ENCODE peak calls at places on chromosomes 6 and 20, in ten cellular contexts. H is GM10248; F is coronary artery; J is body of pancreas; C is CD8-positive, alpha-beta T cell; M is type B pancreatic cell; U is prostate gland; D is fibroblast of the aortic adventitia; N is AG04450; S is fibroblast of mammary gland. P is an unnamed sample.

GRCh38 chr20:62274332-62275262 is 28.2 kb upstream of the ADRM1 start:
- DNase-seq in S (no peak), M (no peak), J (no peak), N (no peak), U (no peak), F (no peak), D (no peak), H (no peak), C (no peak), P (no peak)

GRCh38 chr6:53506872-53507271 is 38.0 kb downstream of the GCLC start:
- DNase-seq in C (no peak), U (no peak), H (no peak), S (no peak), J (no peak), D (no peak), N (no peak), F (no peak), M (no peak), P (no peak)

GRCh38 chr6:89582669-89583325 is 55.8 kb downstream of the LYRM2 start:
- DNase-seq in D (no peak), H (no peak), M (no peak), J (no peak), F (no peak), S (peak), U (no peak), N (no peak), C (no peak), P (no peak)

GRCh38 chr6:88705601-88706000 is 257.8 kb downstream of the RNGTT start:
- DNase-seq in U (no peak), H (peak), F (no peak), N (no peak), M (no peak), D (no peak), J (no peak), C (no peak), S (no peak), P (no peak)

GRCh38 chr20:51426879-51427624 is 115.5 kb downstream of the NFATC2 start:
- DNase-seq in N (no peak), S (no peak), D (no peak), U (no peak), C (no peak), M (no peak), H (no peak), J (no peak), F (no peak), P (no peak)

GRCh38 chr6:138691595-138692057 is 81.9 kb upstream of the CCDC28A start:
- DNase-seq in S (peak), N (peak), M (no peak), F (no peak), D (peak), C (no peak), U (peak), J (peak), H (no peak), P (peak)

GRCh38 chr20:38224534-38224933 is 36.0 kb downstream of the KIAA1755 start:
- DNase-seq in J (no peak), F (no peak), D (no peak), N (no peak), M (no peak), C (no peak), U (no peak), S (no peak), H (no peak), P (no peak)

GRCh38 chr6:5981274-5982026 is 25.3 kb downstream of the NRN1 start:
- DNase-seq in H (no peak), U (no peak), N (no peak), J (no peak), D (peak), F (no peak), M (no peak), S (peak), C (no peak), P (no peak)

GRCh38 chr20:58575776-58576589 is 60.8 kb upstream of the APCDD1L start:
- DNase-seq in N (no peak), M (no peak), H (no peak), S (no peak), C (no peak), J (no peak), D (no peak), U (no peak), F (no peak), P (no peak)

GRCh38 chr6:145206247-145206907 is 528.9 kb downstream of the EPM2A start:
- DNase-seq in U (no peak), N (no peak), H (no peak), C (no peak), D (peak), J (no peak), F (no peak), S (peak), M (no peak), P (no peak)

GRCh38 chr6:44110005-44110681 is 17.1 kb downstream of the MRPL14 start:
- DNase-seq in F (no peak), M (no peak), U (no peak), D (no peak), S (no peak), H (no peak), N (no peak), J (no peak), C (no peak), P (no peak)

GRCh38 chr6:157779705-157780604 is 43.1 kb upstream of the SNX9 start:
- DNase-seq in H (no peak), F (no peak), C (no peak), U (no peak), J (no peak), M (no peak), N (no peak), S (peak), D (peak), P (no peak)

GRCh38 chr20:13771853-13772453 is 12.8 kb downstream of the ESF1 start:
- DNase-seq in D (peak), S (peak), J (no peak), M (no peak), C (no peak), F (no peak), U (no peak), H (peak), N (no peak), P (no peak)

GRCh38 chr6:46541556-46541955 is 50.3 kb upstream of the RCAN2 start:
- DNase-seq in S (no peak), M (no peak), C (no peak), H (no peak), J (no peak), D (no peak), F (no peak), N (no peak), U (no peak), P (no peak)

GRCh38 chr6:84728602-84729001 is 35.8 kb downstream of the TBX18 start:
- DNase-seq in F (no peak), H (no peak), D (no peak), C (no peak), U (no peak), N (no peak), S (peak), M (no peak), J (no peak), P (no peak)
- TF ChIP-seq CTCF in F (no peak), H (no peak), D (peak), C (no peak), U (no peak), N (peak), S (peak), M (peak), J (peak), P (peak)

GRCh38 chr20:63970714-63971431 is 1.1 kb upstream of the ZNF512B start:
- DNase-seq in D (no peak), S (no peak), F (no peak), N (no peak), M (no peak), J (no peak), U (no peak), H (no peak), C (no peak), P (no peak)

GRCh38 chr20:63968136-63968927 is 1.4 kb downstream of the ZNF512B start:
- DNase-seq in U (no peak), J (no peak), M (no peak), H (no peak), N (no peak), F (no peak), C (no peak), S (no peak), D (no peak), P (peak)

GRCh38 chr20:63968928-63969760 is 586 bp downstream of the ZNF512B start:
- DNase-seq in H (no peak), U (no peak), M (no peak), N (no peak), F (no peak), S (no peak), C (no peak), D (no peak), J (no peak), P (peak)

GRCh38 chr20:63972312-63973159 is 2.8 kb upstream of the ZNF512B start:
- DNase-seq in U (no peak), J (no peak), F (no peak), C (no peak), S (no peak), D (no peak), N (no peak), H (no peak), M (no peak), P (peak)

GRCh38 chr20:63969851-63970713 is at the start of gene ZNF512B:
- DNase-seq in U (peak), N (no peak), D (peak), H (peak), C (peak), S (no peak), M (peak), J (peak), F (peak), P (peak)
- TF ChIP-seq CTCF in U (no peak), N (no peak), D (no peak), H (no peak), C (no peak), S (no peak), M (no peak), J (no peak), F (no peak), P (no peak)

DNA sequence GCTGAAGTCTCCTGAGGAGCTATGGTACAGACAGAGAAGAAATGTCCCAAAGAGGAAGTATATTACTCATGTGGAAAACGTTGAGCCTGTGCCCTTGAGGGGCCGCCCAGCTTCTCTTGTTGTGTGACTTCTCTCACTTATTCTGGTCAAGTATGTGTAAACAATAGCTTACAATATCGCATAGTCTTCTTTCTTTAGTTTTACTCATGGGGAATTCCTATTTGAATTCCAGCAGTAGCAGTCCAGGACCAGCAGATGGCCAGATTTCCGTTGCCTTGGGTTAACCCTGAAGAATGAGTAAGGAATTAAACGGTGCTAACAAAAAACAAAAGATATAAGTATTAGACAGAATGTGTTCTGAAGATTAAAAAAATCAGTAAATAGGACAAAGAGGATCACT is 522.0 kb upstream of the GJE1 start:
- DNase-seq in D (peak), M (no peak), N (no peak), J (no peak), U (no peak), S (peak), F (no peak), C (no peak), H (no peak), P (no peak)
- TF ChIP-seq CTCF in D (peak), M (peak), N (peak), J (no peak), U (no peak), S (peak), F (no peak), C (no peak), H (no peak), P (no peak)

GRCh38 chr20:35947489-35947888 is 6.8 kb downstream of the SCAND1 start:
- DNase-seq in D (peak), S (peak), H (no peak), J (no peak), F (no peak), M (no peak), C (peak), N (no peak), U (no peak), P (peak)
- TF ChIP-seq CTCF in D (peak), S (peak), H (peak), J (no peak), F (no peak), M (peak), C (peak), N (peak), U (no peak), P (peak)

DNA sequence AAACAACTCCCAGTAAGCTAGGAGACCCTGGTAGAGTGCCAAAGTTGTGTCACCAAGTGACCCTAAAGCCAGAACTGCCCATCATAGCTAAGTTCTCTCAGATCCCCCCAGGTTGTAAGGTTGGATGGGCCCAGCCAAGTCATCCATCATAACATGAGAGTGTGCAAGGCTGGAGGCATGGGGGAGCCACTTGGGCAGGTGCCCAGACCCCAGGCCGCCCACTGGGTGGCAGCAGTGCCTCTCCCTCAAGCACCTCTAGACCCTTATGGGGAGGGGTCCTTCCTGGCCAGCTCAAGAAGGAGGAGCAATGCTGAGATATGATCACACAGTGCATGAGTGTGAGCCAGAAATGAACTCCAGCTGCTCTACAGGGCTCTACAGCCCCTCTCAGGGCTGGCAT is 154.5 kb downstream of the MYLK4 start:
- DNase-seq in S (no peak), D (no peak), J (no peak), F (no peak), H (no peak), U (no peak), C (no peak), M (no peak), N (no peak), P (no peak)
- TF ChIP-seq CTCF in S (no peak), D (no peak), J (no peak), F (no peak), H (peak), U (no peak), C (no peak), M (peak), N (no peak), P (peak)

GRCh38 chr6:13120483-13121482 is 207.6 kb downstream of the TBC1D7 start:
- DNase-seq in H (no peak), J (peak), N (no peak), S (no peak), D (no peak), U (no peak), C (no peak), M (no peak), F (no peak), P (no peak)
- TF ChIP-seq CTCF in H (no peak), J (peak), N (no peak), S (no peak), D (no peak), U (no peak), C (no peak), M (no peak), F (no peak), P (no peak)